ENCODE peak calls at places on chromosomes 6 and 20, in eight cellular contexts. H is foreskin fibroblast; T is NCI-H2081; F is endothelial cell; R is right atrium auricular region; B is activated naive CD4-positive, alpha-beta T cell treated with anti-CD3 and anti-CD28 coated beads, Interleukin-2, amount 10 ng/mL, durations not matched to agents 7 days and 5 days; N is stimulated activated naive CD8-positive, alpha-beta T cell treated with anti-CD3 and anti-CD28 coated beads, Interleukin-15, Interleukin-2, amounts not matched to agents 100 U/mL and 50 U/mL, for 24 hours; V is lower leg skin. W is an unnamed sample.

GRCh38 chr6:101605874-101606273 is 212.4 kb downstream of the GRIK2 start:
- DNase-seq in H (no peak), T (no peak), F (no peak), R (no peak), B (no peak), N (no peak), V (no peak), W (no peak)

GRCh38 chr6:107871981-107872380 is 47.9 kb upstream of the SCML4 start:
- DNase-seq in H (no peak), T (no peak), F (no peak), R (no peak), B (no peak), N (no peak), V (no peak), W (no peak)

GRCh38 chr6:79913369-79913768 is 34.0 kb downstream of the ELOVL4 start:
- DNase-seq in H (no peak), T (peak), F (no peak), R (no peak), B (peak), N (no peak), V (no peak), W (no peak)

GRCh38 chr6:145809785-145810184 is 4.8 kb downstream of the FBXO30 start:
- DNase-seq in H (peak), T (no peak), F (no peak), R (no peak), B (no peak), N (no peak), V (no peak), W (no peak)

GRCh38 chr6:116507324-116507723 is 4.1 kb upstream of the CALHM5 start:
- DNase-seq in H (peak), T (no peak), F (no peak), R (no peak), B (no peak), N (no peak), V (no peak), W (no peak)

GRCh38 chr6:28462401-28462800 is 19.1 kb upstream of the ZSCAN23 start:
- DNase-seq in H (no peak), T (no peak), F (no peak), R (no peak), B (peak), N (no peak), V (no peak), W (no peak)

GRCh38 chr6:114997813-114998292 is 655.0 kb upstream of the HS3ST5 start:
- DNase-seq in H (no peak), T (no peak), F (no peak), R (no peak), B (no peak), N (no peak), V (no peak), W (no peak)

GRCh38 chr6:111668410-111668809 is 62.7 kb upstream of the TRAF3IP2 start:
- DNase-seq in H (no peak), T (no peak), F (peak), R (no peak), B (no peak), N (no peak), V (no peak), W (no peak)

GRCh38 chr20:47751449-47751848 is 33.8 kb downstream of the SULF2 start:
- DNase-seq in H (no peak), T (no peak), F (no peak), R (no peak), B (no peak), N (no peak), V (no peak), W (no peak)

GRCh38 chr6:110714143-110714542 is 101.1 kb downstream of the CDK19 start:
- DNase-seq in H (no peak), T (no peak), F (no peak), R (no peak), B (no peak), N (no peak), V (no peak), W (no peak)

GRCh38 chr20:53981752-53982437 is 88.5 kb downstream of the BCAS1 start:
- DNase-seq in H (no peak), T (no peak), F (no peak), R (no peak), B (no peak), N (peak), V (no peak), W (no peak)

GRCh38 chr6:24448828-24449525 is 40.4 kb downstream of the GPLD1 start:
- DNase-seq in H (no peak), T (no peak), F (no peak), R (peak), B (no peak), N (no peak), V (no peak), W (no peak)

GRCh38 chr20:44910690-44911262 is 916 bp downstream of the PABPC1L start:
- DNase-seq in H (no peak), T (no peak), F (no peak), R (no peak), B (no peak), N (no peak), V (no peak), W (no peak)

GRCh38 chr6:111283707-111284106 is 196.4 kb downstream of the SLC16A10 start:
- DNase-seq in H (no peak), T (no peak), F (no peak), R (no peak), B (no peak), N (no peak), V (no peak), W (no peak)